ENCODE peak calls at places on chromosomes 3 and 15, in seven cellular contexts. X is mammary epithelial cell, Y is IMR-90, I is heart right ventricle, C is left ventricle myocardium inferior, D is tibial artery, V is AG04450. R is an unnamed sample.

GRCh38 chr3:13621381-13622221 is 72.7 kb downstream of the FBLN2 start:
- DNase-seq in Y (no peak), C (no peak), X (no peak), D (no peak), V (no peak), I (no peak), R (peak)

GRCh38 chr3:124731760-124732159 is 1.5 kb downstream of the UMPS start:
- DNase-seq in V (no peak), I (no peak), Y (no peak), X (peak), C (no peak), D (no peak), R (no peak)

GRCh38 chr3:170274641-170275040 is 52.4 kb downstream of the PRKCI start:
- DNase-seq in I (no peak), C (no peak), D (no peak), Y (peak), X (no peak), V (no peak), R (no peak)

GRCh38 chr15:67050522-67051087 is 14.8 kb upstream of the SMAD3 start:
- DNase-seq in X (no peak), D (no peak), Y (no peak), I (no peak), C (no peak), V (no peak), R (no peak)

GRCh38 chr3:40332684-40333083 is 23.2 kb downstream of the EIF1B start:
- DNase-seq in Y (no peak), D (no peak), V (no peak), I (no peak), X (no peak), C (no peak), R (no peak)

GRCh38 chr3:63927623-63928280 is 15.6 kb upstream of the SCAANT1 start:
- DNase-seq in X (no peak), D (no peak), V (no peak), C (no peak), Y (peak), I (no peak), R (no peak)

GRCh38 chr15:66948294-66948693 is 117.1 kb upstream of the SMAD3 start:
- DNase-seq in C (no peak), X (no peak), I (no peak), D (peak), Y (peak), V (no peak), R (no peak)

GRCh38 chr3:188037965-188038581 is 115.9 kb upstream of the LPP start:
- DNase-seq in I (no peak), D (no peak), C (no peak), V (no peak), X (peak), Y (peak), R (no peak)

GRCh38 chr3:132350814-132351213 is 33.6 kb downstream of the ACP3 start:
- DNase-seq in C (no peak), V (no peak), I (no peak), X (no peak), Y (no peak), D (no peak), R (no peak)

GRCh38 chr15:83919319-83919830 is 265.5 kb downstream of the ADAMTSL3 start:
- DNase-seq in X (peak), V (no peak), Y (no peak), D (no peak), I (no peak), C (no peak), R (no peak)

GRCh38 chr15:73014904-73015303 is 37.4 kb upstream of the NEO1 start:
- DNase-seq in V (no peak), C (no peak), Y (no peak), X (no peak), I (no peak), D (no peak), R (no peak)

GRCh38 chr3:162799910-162800309 is 1303.3 kb downstream of the OTOL1 start:
- DNase-seq in Y (no peak), I (no peak), C (no peak), X (no peak), V (no peak), D (no peak), R (no peak)

GRCh38 chr3:152595975-152596832 is 238.7 kb upstream of the P2RY1 start:
- DNase-seq in C (no peak), X (peak), V (peak), Y (peak), I (peak), D (no peak), R (no peak)

GRCh38 chr15:74904190-74904805 is 2.4 kb downstream of the FAM219B start:
- DNase-seq in C (no peak), Y (no peak), D (no peak), V (no peak), I (no peak), X (no peak), R (no peak)

GRCh38 chr3:197002701-197003454 is 26.7 kb downstream of the MELTF start:
- DNase-seq in I (peak), X (peak), V (no peak), Y (peak), D (peak), C (peak), R (peak)

DNA sequence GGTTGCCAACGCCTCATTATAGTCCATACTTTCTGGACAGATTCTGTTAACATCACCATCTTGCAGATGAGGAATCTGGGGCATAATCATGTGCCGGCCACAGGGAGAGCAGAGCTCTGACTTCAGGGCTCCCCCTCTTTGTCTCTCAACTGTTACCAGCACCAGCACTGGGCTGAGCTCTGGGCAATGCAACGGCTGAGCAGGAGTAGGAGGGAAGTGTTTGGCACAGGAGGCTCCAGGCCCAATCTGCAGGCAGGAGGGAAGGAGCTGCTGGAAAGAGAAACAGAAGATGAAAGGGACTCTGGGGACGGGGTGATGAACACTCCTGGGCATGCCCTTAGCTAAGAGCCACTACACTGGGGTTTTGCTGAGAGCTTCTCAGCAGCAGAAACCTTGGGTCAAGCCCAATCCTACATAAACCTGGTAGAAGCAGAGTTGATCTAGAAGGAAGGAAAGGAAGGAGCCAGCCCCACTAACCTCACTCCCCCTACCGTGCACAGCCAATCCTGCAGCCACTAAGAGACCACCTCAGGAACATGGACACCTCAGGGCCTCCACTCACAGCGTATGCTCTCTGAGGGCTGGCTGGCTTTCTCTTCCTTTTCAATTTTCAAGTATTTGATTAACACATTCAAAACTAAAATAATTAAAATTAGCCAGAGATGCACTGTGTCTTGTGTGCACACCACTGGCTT is 73.1 kb upstream of the SPATA12 start:
- DNase-seq in Y (no peak), D (no peak), V (no peak), X (no peak), I (no peak), C (no peak), R (no peak)
- TF ChIP-seq CTCF in Y (peak), D (no peak), V (peak), X (no peak), I (peak), C (peak), R (no peak)

GRCh38 chr3:141385386-141386079 is 17.2 kb downstream of the ZBTB38 start:
- DNase-seq in I (no peak), C (no peak), V (no peak), D (no peak), X (no peak), Y (peak), R (no peak)
- H3K4me3 ChIP-seq in I (no peak), C (peak), V (peak), D (no peak), X (no peak), Y (peak), R (peak)

DNA sequence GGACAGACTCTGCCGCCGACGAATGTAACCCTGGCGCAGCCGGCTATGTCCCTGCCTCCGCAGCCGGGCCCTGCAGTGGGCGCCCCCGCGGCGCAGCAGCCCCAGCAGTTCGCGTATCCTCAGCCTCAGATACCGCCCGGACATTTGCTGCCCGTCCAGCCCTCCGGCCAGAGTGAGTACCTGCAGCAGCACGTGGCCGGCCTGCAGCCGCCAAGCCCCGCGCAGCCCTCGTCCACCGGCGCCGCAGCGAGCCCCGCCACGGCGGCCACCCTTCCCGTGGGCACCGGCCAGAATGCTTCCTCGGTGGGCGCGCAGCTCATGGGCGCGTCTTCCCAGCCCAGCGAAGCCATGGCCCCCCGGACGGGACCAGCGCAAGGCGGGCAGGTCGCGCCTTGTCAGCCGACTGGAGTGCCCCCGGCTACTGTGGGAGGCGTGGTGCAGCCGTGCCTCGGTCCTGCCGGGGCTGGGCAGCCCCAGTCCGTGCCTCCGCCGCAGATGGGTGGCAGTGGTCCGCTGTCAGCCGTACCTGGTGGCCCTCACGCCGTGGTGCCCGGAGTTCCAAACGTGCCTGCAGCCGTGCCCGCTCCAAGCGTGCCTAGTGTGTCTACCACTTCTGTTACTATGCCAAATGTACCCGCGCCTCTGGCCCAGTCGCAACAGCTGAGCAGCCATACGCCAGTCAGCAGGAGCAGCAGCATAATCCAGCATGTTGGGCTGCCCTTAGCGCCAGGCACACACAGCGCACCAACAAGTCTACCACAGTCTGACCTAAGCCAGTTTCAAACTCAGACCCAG is 2.4 kb downstream of the TSC22D2 start:
- DNase-seq in X (peak), I (peak), Y (peak), D (peak), V (no peak), C (peak), R (peak)
- TF ChIP-seq CTCF in X (no peak), I (no peak), Y (no peak), D (no peak), V (no peak), C (no peak), R (no peak)

GRCh38 chr15:53296603-53297002 is 462.9 kb downstream of the WDR72 start:
- DNase-seq in V (no peak), Y (no peak), X (no peak), I (no peak), D (no peak), C (no peak), R (no peak)
- H3K4me3 ChIP-seq in V (no peak), Y (no peak), X (no peak), I (no peak), D (no peak), C (no peak), R (no peak)

GRCh38 chr15:44712108-44713005 is 1.0 kb downstream of the B2M start:
- DNase-seq in Y (peak), X (peak), D (peak), V (peak), C (peak), I (peak), R (peak)
- TF ChIP-seq CTCF in Y (no peak), X (no peak), D (no peak), V (no peak), C (no peak), I (no peak), R (no peak)